ENCODE peak calls at places on chromosome 4, in five cellular contexts. K is cardiac fibroblast, A is fibroblast of the aortic adventitia, H is neural crest cell, U is tibial artery. R is an unnamed sample.

GRCh38 chr4:81214518-81215218 is 354 bp downstream of the PRKG2 start:
- DNase-seq in U (no peak), K (peak; percentile 46), H (peak; percentile 12), A (peak; percentile 37), R (no peak)

GRCh38 chr4:36226430-36227227 is 17.7 kb downstream of the ARAP2 start:
- DNase-seq in K (no peak), U (no peak), A (no peak), H (no peak), R (no peak)

GRCh38 chr4:80154547-80154933 is 42.8 kb upstream of the PRDM8 start:
- DNase-seq in H (no peak), A (no peak), K (peak; percentile 21), U (no peak), R (no peak)

GRCh38 chr4:182847956-182848450 is 69.2 kb downstream of the DCTD start:
- DNase-seq in U (no peak), A (no peak), H (no peak), K (no peak), R (no peak)

GRCh38 chr4:184237612-184238011 is 19.9 kb upstream of the ENPP6 start:
- DNase-seq in K (peak; percentile 23), U (no peak), H (no peak), A (no peak), R (no peak)

GRCh38 chr4:39932776-39933402 is 44.8 kb downstream of the PDS5A start:
- DNase-seq in A (no peak), H (no peak), K (no peak), U (no peak), R (no peak)

GRCh38 chr4:22514431-22514830 is 1.4 kb downstream of the ADGRA3 start:
- DNase-seq in A (peak; percentile 20), K (peak; percentile 43), H (no peak), U (no peak), R (no peak)

GRCh38 chr4:30938956-30939528 is 218.9 kb downstream of the PCDH7 start:
- DNase-seq in K (no peak), U (no peak), H (no peak), A (no peak), R (no peak)

GRCh38 chr4:122456228-122457106 is at the start of gene IL2:
- DNase-seq in K (no peak), U (no peak), A (no peak), H (no peak), R (no peak)

GRCh38 chr4:159455675-159456235 is 352.9 kb downstream of the RAPGEF2 start:
- DNase-seq in U (no peak), H (peak; percentile 35), A (peak; percentile 51), K (peak; percentile 67), R (no peak)

GRCh38 chr4:90474484-90474883 is 347.3 kb downstream of the CCSER1 start:
- DNase-seq in U (no peak), K (no peak), H (no peak), A (no peak), R (no peak)

GRCh38 chr4:141501395-141501794 is 135.0 kb upstream of the IL15 start:
- DNase-seq in H (no peak), K (peak; percentile 35), A (peak; percentile 19), U (no peak), R (no peak)

GRCh38 chr4:123667496-123667895 is 270.9 kb downstream of the SPRY1 start:
- DNase-seq in U (no peak), A (peak; percentile 78), H (no peak), K (peak; percentile 92), R (no peak)

GRCh38 chr4:108035691-108036090 is 46.0 kb downstream of the HADH start:
- DNase-seq in H (no peak), K (no peak), U (no peak), A (no peak), R (no peak)

GRCh38 chr4:2283199-2283711 is 21.3 kb upstream of the MXD4 start:
- DNase-seq in K (no peak), U (no peak), A (no peak), H (no peak), R (no peak)

GRCh38 chr4:8278421-8279287 is 9.1 kb downstream of the HTRA3 start:
- DNase-seq in H (no peak), U (no peak), K (peak; percentile 88), A (peak; percentile 88), R (peak; percentile 32)

GRCh38 chr4:182093431-182093831 is 149.8 kb upstream of the TENM3 start:
- DNase-seq in K (no peak), H (no peak), U (no peak), A (no peak), R (no peak)

GRCh38 chr4:48252313-48252712 is 17.3 kb downstream of the TEC start:
- DNase-seq in U (no peak), K (no peak), A (no peak), H (no peak), R (no peak)

GRCh38 chr4:48248559-48248953 is 21.1 kb downstream of the TEC start:
- DNase-seq in A (no peak), H (no peak), U (no peak), K (no peak), R (no peak)

GRCh38 chr4:48250980-48251379 is 18.7 kb downstream of the TEC start:
- DNase-seq in A (no peak), K (no peak), H (no peak), U (no peak), R (no peak)

GRCh38 chr4:48249378-48249777 is 20.3 kb downstream of the TEC start:
- DNase-seq in U (no peak), A (no peak), K (no peak), H (no peak), R (no peak)

DNA sequence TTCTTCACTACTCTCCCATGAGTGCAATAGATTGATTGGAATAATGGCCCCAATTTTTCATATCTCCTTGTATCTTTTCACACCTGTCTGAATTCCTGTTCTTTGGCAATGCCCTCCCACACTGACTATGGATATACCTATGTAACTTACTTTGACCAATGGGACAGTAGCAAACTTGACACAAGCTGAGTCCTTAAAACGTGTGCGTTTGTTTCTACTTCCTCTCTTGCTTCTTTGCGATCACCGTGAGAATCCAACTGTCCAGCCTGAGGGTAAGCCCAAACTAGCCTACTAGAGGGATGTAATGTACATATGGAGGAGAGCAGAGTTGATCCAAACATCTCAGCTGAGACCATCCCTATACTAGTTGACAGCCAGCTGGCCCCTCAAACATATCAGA is 19.3 kb downstream of the TEC start:
- DNase-seq in H (no peak), K (no peak), U (no peak), A (no peak), R (no peak)
- TF ChIP-seq CTCF in H (no peak), K (no peak), U (no peak), A (no peak), R (no peak)

DNA sequence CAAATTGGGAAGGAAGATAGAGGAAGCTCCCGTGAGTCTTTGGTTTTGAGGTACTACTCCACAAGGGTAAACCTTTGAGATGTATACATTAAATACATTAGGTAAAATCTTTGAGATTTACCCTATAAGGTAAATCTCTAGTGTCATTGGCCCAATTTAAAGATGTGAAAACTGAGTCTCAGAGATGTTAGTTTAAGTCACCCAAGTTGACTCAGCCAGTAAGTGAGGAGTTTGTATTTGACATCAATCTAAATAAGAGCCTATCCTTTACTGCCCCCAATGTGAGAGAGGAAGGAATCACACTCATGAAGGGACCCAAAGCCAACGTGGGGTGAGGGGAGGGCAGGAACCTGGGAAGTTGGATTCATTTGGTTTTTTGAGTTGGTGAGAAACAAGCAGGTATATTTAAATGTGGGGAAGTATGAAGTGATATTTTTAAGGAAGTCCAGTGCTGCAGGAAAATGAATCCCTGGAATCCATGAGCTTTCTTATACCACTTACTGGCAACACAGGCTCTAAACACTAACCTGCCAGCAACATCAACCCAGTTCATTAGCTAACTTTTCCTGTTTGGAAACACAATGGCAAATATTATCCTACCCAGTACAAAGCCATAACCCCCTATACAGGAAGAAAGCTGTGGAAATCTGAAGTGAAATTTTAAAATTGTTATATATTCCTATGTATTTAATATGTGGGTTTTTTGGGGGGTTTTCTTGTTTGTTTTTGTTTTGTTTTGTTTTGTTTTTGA is 55.3 kb downstream of the PALLD start:
- DNase-seq in U (no peak), H (no peak), K (no peak), A (peak; percentile 16), R (no peak)
- TF ChIP-seq CTCF in U (no peak), H (no peak), K (no peak), A (no peak), R (no peak)

GRCh38 chr4:6192245-6192644 is 8.1 kb downstream of the JAKMIP1 start:
- DNase-seq in U (peak; percentile 23), H (no peak), A (no peak), K (no peak), R (no peak)

GRCh38 chr4:6189511-6189910 is 10.8 kb downstream of the JAKMIP1 start:
- DNase-seq in K (no peak), U (no peak), H (no peak), A (no peak), R (no peak)

GRCh38 chr4:6190486-6190885 is 9.9 kb downstream of the JAKMIP1 start:
- DNase-seq in K (no peak), A (no peak), U (no peak), H (no peak), R (no peak)

GRCh38 chr4:6193399-6193798 is 7.0 kb downstream of the JAKMIP1 start:
- DNase-seq in H (no peak), U (peak; percentile 43), A (no peak), K (no peak), R (no peak)

DNA sequence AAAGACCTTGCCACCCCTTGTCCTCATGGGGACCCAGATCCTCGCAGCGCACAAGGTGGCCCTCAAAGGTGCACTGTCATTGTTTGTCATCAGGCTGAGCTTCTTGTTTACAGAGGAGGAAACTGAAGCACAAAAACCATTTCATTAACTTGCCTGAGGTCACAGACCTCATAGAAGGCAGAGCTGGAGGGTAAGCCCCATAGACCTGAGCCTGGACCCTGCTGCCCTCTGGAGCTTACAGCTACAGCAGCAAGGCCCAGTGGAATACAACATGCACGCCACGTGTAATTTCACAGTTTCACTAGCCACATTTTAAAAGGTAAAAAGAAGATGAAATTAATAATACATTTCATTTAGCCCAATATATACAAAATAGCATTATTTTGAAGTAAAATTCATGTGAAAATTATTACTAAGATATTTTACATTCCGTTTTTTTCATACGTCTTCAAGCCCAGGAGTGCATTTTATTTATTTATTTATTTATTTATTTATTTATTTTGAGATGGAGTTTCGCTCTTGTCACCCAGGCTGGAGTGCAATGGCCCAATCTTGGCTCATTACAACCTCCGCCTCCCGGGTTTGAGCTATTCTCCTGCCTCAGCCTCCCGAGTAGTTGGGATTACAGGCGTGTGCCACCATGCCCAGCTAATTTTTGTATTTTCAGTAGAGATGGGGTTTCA is 8.8 kb downstream of the JAKMIP1 start:
- DNase-seq in A (no peak), H (no peak), K (no peak), U (no peak), R (no peak)
- TF ChIP-seq CTCF in A (no peak), H (no peak), K (no peak), U (no peak), R (no peak)

GRCh38 chr4:41751325-41752061 is 3.0 kb upstream of the PHOX2B start:
- DNase-seq in A (no peak), U (no peak), H (peak; percentile 42), K (no peak), R (no peak)
- TF ChIP-seq CTCF in A (no peak), U (no peak), H (peak; percentile 44), K (no peak), R (no peak)

GRCh38 chr4:112099701-112100289 is 45.5 kb upstream of the FAM241A start:
- DNase-seq in H (no peak), K (peak; percentile 80), A (peak; percentile 84), U (no peak), R (peak; percentile 31)
- TF ChIP-seq CTCF in H (peak; percentile 84), K (peak; percentile 50), A (peak; percentile 59), U (peak; percentile 70), R (peak; percentile 46)

GRCh38 chr4:110061101-110061500 is 137.3 kb downstream of the ELOVL6 start:
- DNase-seq in K (no peak), H (no peak), A (no peak), U (no peak), R (no peak)
- TF ChIP-seq CTCF in K (no peak), H (no peak), A (no peak), U (no peak), R (no peak)

GRCh38 chr4:111045992-111046391 is 423.1 kb upstream of the PITX2 start:
- DNase-seq in U (no peak), H (no peak), A (no peak), K (no peak), R (no peak)
- TF ChIP-seq CTCF in U (no peak), H (peak; percentile 34), A (no peak), K (no peak), R (no peak)

R was measured in AG09309.